ENCODE peak calls at places on chromosome 14, in nine cellular contexts. A, B, S, I, Q, O, M, Z and H are unnamed samples.

GRCh38 chr14:73223049-73223448 is 14.3 kb upstream of the PAPLN start:
- DNase-seq in A (no peak), B (no peak), S (no peak), I (no peak), Q (no peak), O (no peak), M (no peak), Z (peak; percentile 63), H (no peak)

GRCh38 chr14:52119030-52119429 is 50.2 kb upstream of the NID2 start:
- DNase-seq in A (no peak), B (no peak), S (no peak), I (no peak), Q (no peak), O (no peak), M (no peak), Z (no peak), H (no peak)

GRCh38 chr14:83992857-83993256 is 1537.1 kb upstream of the FLRT2 start:
- DNase-seq in A (no peak), B (no peak), S (peak; percentile 42), I (no peak), Q (no peak), O (peak; percentile 27), M (no peak), Z (no peak), H (no peak)

GRCh38 chr14:36426836-36427235 is 93.2 kb downstream of the NKX2-1 start:
- DNase-seq in A (no peak), B (no peak), S (peak; percentile 1), I (no peak), Q (no peak), O (no peak), M (no peak), Z (no peak), H (no peak)

GRCh38 chr14:32306549-32306948 is 22.5 kb upstream of the AKAP6 start:
- DNase-seq in A (no peak), B (no peak), S (peak; percentile 23), I (no peak), Q (no peak), O (no peak), M (no peak), Z (no peak), H (no peak)

GRCh38 chr14:85190251-85190650 is 339.7 kb upstream of the FLRT2 start:
- DNase-seq in A (no peak), B (no peak), S (no peak), I (no peak), Q (no peak), O (no peak), M (no peak), Z (no peak), H (no peak)

GRCh38 chr14:81208489-81208888 is 12.3 kb downstream of the GTF2A1 start:
- DNase-seq in A (peak; percentile 77), B (no peak), S (no peak), I (no peak), Q (peak; percentile 71), O (no peak), M (no peak), Z (no peak), H (no peak)

GRCh38 chr14:78278464-78278863 is 108.3 kb downstream of the NRXN3 start:
- DNase-seq in A (no peak), B (no peak), S (no peak), I (no peak), Q (no peak), O (no peak), M (no peak), Z (no peak), H (no peak)

GRCh38 chr14:98808494-98809407 is 463.2 kb downstream of the BCL11B start:
- DNase-seq in A (no peak), B (no peak), S (no peak), I (peak; percentile 40), Q (no peak), O (no peak), M (no peak), Z (no peak), H (no peak)

GRCh38 chr14:21860172-21860571 is 186.6 kb upstream of the OR4E1 start:
- DNase-seq in A (no peak), B (peak; percentile 28), S (no peak), I (peak; percentile 75), Q (no peak), O (no peak), M (no peak), Z (no peak), H (no peak)

GRCh38 chr14:105116451-105117256 is 51.4 kb upstream of the GPR132 start:
- DNase-seq in A (no peak), B (no peak), S (no peak), I (no peak), Q (peak; percentile 20), O (no peak), M (no peak), Z (no peak), H (no peak)

GRCh38 chr14:37142835-37143499 is 29.4 kb downstream of the SLC25A21 start:
- DNase-seq in A (no peak), B (peak; percentile 17), S (peak; percentile 95), I (peak; percentile 72), Q (no peak), O (peak; percentile 94), M (no peak), Z (no peak), H (no peak)

GRCh38 chr14:40119765-40120164 is 687.5 kb upstream of the FBXO33 start:
- DNase-seq in A (no peak), B (no peak), S (no peak), I (no peak), Q (no peak), O (no peak), M (no peak), Z (no peak), H (no peak)

GRCh38 chr14:20855652-20856291 is 35.4 kb upstream of the RNASE3 start:
- DNase-seq in A (peak; percentile 70), B (peak; percentile 83), S (peak; percentile 53), I (peak; percentile 91), Q (peak; percentile 83), O (peak; percentile 46), M (peak; percentile 57), Z (peak; percentile 21), H (no peak)

GRCh38 chr14:84036863-84037262 is 1493.1 kb upstream of the FLRT2 start:
- DNase-seq in A (no peak), B (no peak), S (peak; percentile 23), I (no peak), Q (no peak), O (peak; percentile 3), M (no peak), Z (peak; percentile 3), H (no peak)

GRCh38 chr14:101477648-101478047 is 83.6 kb upstream of the DIO3 start:
- DNase-seq in A (no peak), B (no peak), S (peak; percentile 46), I (no peak), Q (no peak), O (peak; percentile 36), M (no peak), Z (no peak), H (peak; percentile 30)

GRCh38 chr14:95319312-95320075 is at the start of gene CLMN:
- DNase-seq in A (peak; percentile 61), B (peak; percentile 44), S (peak; percentile 21), I (peak; percentile 69), Q (peak; percentile 26), O (peak; percentile 14), M (peak; percentile 21), Z (no peak), H (no peak)

GRCh38 chr14:77022219-77022852 is 6.2 kb downstream of the IRF2BPL start:
- DNase-seq in A (no peak), B (no peak), S (no peak), I (no peak), Q (no peak), O (no peak), M (no peak), Z (no peak), H (no peak)

GRCh38 chr14:33165926-33166289 is 227.2 kb downstream of the NPAS3 start:
- DNase-seq in A (no peak), B (no peak), S (no peak), I (no peak), Q (no peak), O (no peak), M (no peak), Z (no peak), H (no peak)

DNA sequence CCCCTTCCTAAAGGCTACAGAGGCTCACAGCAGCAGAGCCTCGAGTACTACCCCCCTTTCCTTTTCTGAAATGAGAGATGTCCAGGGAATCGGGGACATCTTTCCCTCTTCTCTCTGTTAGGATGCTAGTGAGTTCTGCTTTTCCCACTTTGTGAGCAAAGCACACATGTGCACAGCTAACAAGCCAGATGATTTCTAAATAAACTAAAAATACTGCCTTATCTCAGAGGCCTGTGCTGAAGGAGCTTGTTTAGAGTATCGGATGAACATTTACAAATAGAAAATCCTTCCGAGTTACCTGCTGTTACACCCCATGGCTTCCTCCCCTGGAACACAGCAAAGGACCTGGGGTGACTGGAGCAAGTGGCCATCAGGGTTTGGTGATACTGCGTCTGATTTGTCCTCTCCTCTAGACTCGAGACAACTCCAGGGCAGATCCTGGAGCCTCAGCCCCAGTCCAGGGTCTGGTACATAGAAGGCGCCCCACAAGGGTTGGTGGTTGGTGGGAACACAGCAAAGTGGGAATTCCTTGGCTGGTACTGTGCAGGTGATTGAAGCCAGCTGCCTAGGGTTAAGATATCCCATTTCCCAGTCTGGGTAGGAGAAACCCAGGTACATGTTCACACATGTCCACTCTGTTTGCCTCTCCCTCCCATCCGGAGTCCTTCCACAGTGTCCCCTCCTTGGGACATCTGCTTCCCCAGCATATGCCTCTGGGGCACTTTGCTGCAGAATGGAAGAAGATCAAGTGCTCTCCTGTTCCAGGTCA is 144.5 kb downstream of the SLC38A6 start:
- DNase-seq in A (no peak), B (no peak), S (no peak), I (no peak), Q (no peak), O (no peak), M (no peak), Z (no peak), H (no peak)
- H3K4me1 ChIP-seq in A (peaks cover 19% of the 10 kb centered on the region), B (peaks cover 47% of the 10 kb centered on the region), S (peaks cover 22% of the 10 kb centered on the region), I (peaks cover 2% of the 10 kb centered on the region), Q (no peaks in the 10 kb centered on the region), O (peaks cover 11% of the 10 kb centered on the region), M (peaks cover 4% of the 10 kb centered on the region), Z (peaks cover 11% of the 10 kb centered on the region), H (no peaks in the 10 kb centered on the region)

DNA sequence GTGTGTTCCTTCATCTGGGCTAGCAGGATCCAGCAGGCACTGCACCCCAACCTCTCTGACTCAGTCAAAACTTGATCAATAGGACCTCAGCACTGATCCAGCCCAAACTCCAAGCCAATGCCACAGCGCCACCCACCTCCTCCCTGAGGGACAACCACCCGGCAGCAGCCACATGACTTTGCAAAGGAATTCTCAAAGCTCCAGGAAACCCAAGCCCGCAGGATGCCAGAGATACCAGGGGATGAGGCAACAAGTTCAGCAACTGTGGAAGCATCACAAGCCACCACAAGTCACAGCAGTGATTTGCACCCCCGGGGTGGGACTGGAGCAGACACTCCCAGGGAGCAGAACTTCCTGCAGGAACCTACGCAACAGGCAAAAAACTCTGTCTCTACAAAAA is 37.3 kb downstream of the ACTN1 start:
- DNase-seq in A (no peak), B (peak; percentile 95), S (peak; percentile 97), I (peak; percentile 99), Q (no peak), O (peak; percentile 96), M (peak; percentile 62), Z (no peak), H (no peak)
- H3K4me3 ChIP-seq in A (no peak overlapping the region), B (no peak overlapping the region), S (no peak overlapping the region), I (no peak overlapping the region), Q (no peak overlapping the region), O (no peak overlapping the region), M (no peak overlapping the region), Z (no peak overlapping the region), H (no peak overlapping the region)

GRCh38 chr14:61458766-61459165 is 137.4 kb downstream of the PRKCH start:
- DNase-seq in A (no peak), B (no peak), S (no peak), I (no peak), Q (no peak), O (no peak), M (no peak), Z (no peak), H (no peak)
- H3K4me1 ChIP-seq in A (peaks cover 9% of the 10 kb centered on the region), B (peaks cover 30% of the 10 kb centered on the region), S (peaks cover 8% of the 10 kb centered on the region), I (no peaks in the 10 kb centered on the region), Q (peaks cover 34% of the 10 kb centered on the region), O (peaks cover 14% of the 10 kb centered on the region), M (peaks cover 33% of the 10 kb centered on the region), Z (no peaks in the 10 kb centered on the region), H (no peaks in the 10 kb centered on the region)

GRCh38 chr14:103530831-103531230 is 1.8 kb downstream of the TRMT61A start:
- DNase-seq in A (no peak), B (no peak), S (no peak), I (no peak), Q (no peak), O (no peak), M (no peak), Z (no peak), H (no peak)
- H3K4me3 ChIP-seq in A (no peak overlapping the region), B (no peak overlapping the region), S (no peak overlapping the region), I (no peak overlapping the region), Q (no peak overlapping the region), O (no peak overlapping the region), M (no peak overlapping the region), Z (no peak overlapping the region), H (no peak overlapping the region)